ENCODE peak calls at places on chromosomes 3 and 15, in nine cellular contexts. R is fibroblast of lung; T is Peyer's patch; Q is CD4-positive, CD25-positive, alpha-beta regulatory T cell; F is mucosa of descending colon; V is IMR-90; Y is endothelial cell of umbilical vein; I is WERI-Rb-1; M is mesendoderm. E is an unnamed sample.
A peak's percentile ranks its signal among the peaks of the same experiment; 100 is the strongest.

GRCh38 chr3:31248619-31248992 is 284.1 kb upstream of the STT3B start:
- DNase-seq in T (no peak), M (no peak), I (no peak), F (no peak), R (no peak), Y (no peak), Q (no peak), V (no peak), E (no peak)

GRCh38 chr3:65914032-65914739 is 124.5 kb downstream of the MAGI1 start:
- DNase-seq in V (no peak), M (peak; percentile 53), I (no peak), T (no peak), Y (peak; percentile 34), F (peak; percentile 17), Q (no peak), R (no peak), E (no peak)

GRCh38 chr3:47863391-47864128 is 60.6 kb downstream of the DHX30 start:
- DNase-seq in T (no peak), R (no peak), Q (no peak), Y (no peak), F (no peak), V (no peak), M (no peak), I (no peak), E (no peak)

GRCh38 chr3:54235998-54236397 is 113.6 kb downstream of the CACNA2D3 start:
- DNase-seq in T (no peak), F (no peak), Y (no peak), Q (no peak), R (no peak), I (no peak), V (no peak), M (no peak), E (no peak)

GRCh38 chr3:195114786-195115597 is 156.0 kb downstream of the XXYLT1 start:
- DNase-seq in Y (no peak), I (no peak), R (no peak), Q (no peak), V (no peak), M (no peak), T (no peak), F (no peak), E (no peak)

GRCh38 chr3:40841131-40841530 is 316.4 kb downstream of the ZNF621 start:
- DNase-seq in R (no peak), Y (no peak), I (no peak), V (no peak), Q (no peak), T (no peak), M (no peak), F (no peak), E (no peak)

GRCh38 chr3:132417695-132418520 is 606 bp downstream of the DNAJC13 start:
- DNase-seq in V (peak; percentile 58), Q (peak; percentile 80), M (peak; percentile 69), F (peak; percentile 83), T (peak; percentile 77), Y (peak; percentile 86), R (peak; percentile 77), I (peak; percentile 83), E (peak; percentile 69)

GRCh38 chr3:42014949-42015533 is 53.1 kb upstream of the ULK4 start:
- DNase-seq in T (peak; percentile 70), M (peak; percentile 55), Q (peak; percentile 33), V (no peak), Y (peak; percentile 66), R (no peak), F (peak; percentile 46), I (peak; percentile 86), E (peak; percentile 46)

GRCh38 chr15:28986108-28986507 is 100.3 kb downstream of the APBA2 start:
- DNase-seq in M (no peak), T (no peak), Y (no peak), V (no peak), R (no peak), Q (peak; percentile 7), I (no peak), F (no peak), E (no peak)

GRCh38 chr3:71219744-71220638 is 363.5 kb downstream of the FOXP1 start:
- DNase-seq in Q (peak; percentile 79), F (no peak), T (no peak), M (no peak), I (no peak), R (no peak), Y (no peak), V (no peak), E (no peak)

GRCh38 chr15:90035095-90035834 is 34.1 kb downstream of the ZNF710 start:
- DNase-seq in I (no peak), V (peak; percentile 62), Y (peak; percentile 66), T (peak; percentile 66), R (peak; percentile 80), M (peak; percentile 84), F (no peak), Q (no peak), E (peak; percentile 38)

GRCh38 chr3:187077085-187077484 is 62.2 kb downstream of the RPL39L start:
- DNase-seq in V (no peak), Y (no peak), M (no peak), R (no peak), F (no peak), Q (no peak), T (no peak), I (no peak), E (no peak)

GRCh38 chr15:80179025-80179759 is 26.4 kb downstream of the FAH start:
- DNase-seq in Y (peak; percentile 91), T (no peak), M (no peak), Q (no peak), V (peak; percentile 98), I (no peak), R (peak; percentile 93), F (no peak), E (peak; percentile 97)

GRCh38 chr3:126926684-126927404 is 56.1 kb upstream of the PLXNA1 start:
- DNase-seq in Y (peak; percentile 88), R (peak; percentile 92), M (no peak), I (no peak), V (peak; percentile 89), T (peak; percentile 60), F (peak; percentile 22), Q (no peak), E (peak; percentile 95)

GRCh38 chr15:85620321-85621044 is 174.2 kb downstream of the KLHL25 start:
- DNase-seq in Q (no peak), M (no peak), I (no peak), F (no peak), V (peak; percentile 73), T (no peak), R (peak; percentile 83), Y (peak; percentile 54), E (peak; percentile 93)

GRCh38 chr3:100044369-100044768 is 69.9 kb downstream of the FILIP1L start:
- DNase-seq in M (no peak), Y (no peak), R (no peak), V (no peak), I (no peak), T (no peak), Q (no peak), F (no peak), E (no peak)

GRCh38 chr3:100046986-100047385 is 67.3 kb downstream of the FILIP1L start:
- DNase-seq in T (no peak), Q (no peak), F (no peak), I (no peak), V (no peak), M (no peak), R (no peak), Y (no peak), E (no peak)

GRCh38 chr3:100047455-100048141 is 66.7 kb downstream of the FILIP1L start:
- DNase-seq in I (no peak), V (peak; percentile 97), R (peak; percentile 99), M (no peak), F (peak; percentile 37), Q (peak; percentile 24), Y (peak; percentile 58), T (peak; percentile 72), E (peak; percentile 94)

GRCh38 chr3:100045696-100046095 is 68.6 kb downstream of the FILIP1L start:
- DNase-seq in R (peak; percentile 99), F (peak; percentile 43), V (peak; percentile 99), I (no peak), T (peak; percentile 72), Y (no peak), M (peak; percentile 72), Q (no peak), E (peak; percentile 99)

GRCh38 chr3:100048248-100048647 is 66.1 kb downstream of the FILIP1L start:
- DNase-seq in T (no peak), Q (no peak), R (no peak), I (no peak), Y (no peak), M (no peak), F (no peak), V (no peak), E (no peak)
- H3K4me3 ChIP-seq in T (peak overlapping the region; percentile 31), Q (no peak overlapping the region), R (no peak overlapping the region), I (no peak overlapping the region), Y (no peak overlapping the region), M (no peak overlapping the region), F (no peak overlapping the region), V (no peak overlapping the region), E (no peak overlapping the region)

GRCh38 chr3:172317984-172318383 is 130.3 kb downstream of the GHSR start:
- DNase-seq in Y (peak; percentile 94), V (peak; percentile 96), T (no peak), F (peak; percentile 63), R (peak; percentile 96), I (peak; percentile 93), M (peak; percentile 73), Q (no peak), E (peak; percentile 96)
- H3K4me3 ChIP-seq in Y (no peak overlapping the region), V (no peak overlapping the region), T (no peak overlapping the region), F (no peak overlapping the region), R (no peak overlapping the region), I (no peak overlapping the region), M (no peak overlapping the region), Q (no peak overlapping the region), E (no peak overlapping the region)

GRCh38 chr3:20668411-20668810 is 482.4 kb upstream of the SGO1 start:
- DNase-seq in Q (no peak), I (peak; percentile 39), M (peak; percentile 87), R (peak; percentile 54), V (no peak), T (no peak), Y (peak; percentile 45), F (no peak), E (peak; percentile 39)

GRCh38 chr3:20669675-20670074 is 483.7 kb upstream of the SGO1 start:
- DNase-seq in T (no peak), Q (no peak), F (no peak), V (no peak), M (no peak), I (no peak), Y (no peak), R (no peak), E (no peak)

GRCh38 chr3:20669184-20669583 is 483.2 kb upstream of the SGO1 start:
- DNase-seq in Q (no peak), V (no peak), Y (no peak), T (no peak), M (no peak), R (peak; percentile 68), F (no peak), I (no peak), E (no peak)

DNA sequence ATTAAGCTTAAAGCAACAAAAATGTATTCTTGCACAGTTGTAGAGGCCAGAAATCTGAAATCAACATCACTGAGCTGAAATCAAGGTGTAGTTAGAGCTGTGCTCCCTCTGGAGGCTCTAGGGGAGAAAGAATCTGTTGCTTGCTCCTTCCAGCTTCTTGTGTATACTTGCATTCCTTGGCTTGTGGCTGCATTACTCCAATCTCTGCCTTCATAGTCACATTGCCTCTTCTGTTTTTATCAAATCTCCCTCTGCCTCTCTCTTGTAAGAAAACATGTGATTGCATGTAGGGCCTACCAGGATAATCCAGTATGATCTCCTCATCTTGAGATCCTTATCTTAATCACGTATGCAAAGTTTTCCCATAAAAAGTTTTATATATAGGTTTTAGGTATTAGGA is 487.9 kb upstream of the SGO1 start:
- DNase-seq in T (no peak), F (no peak), Q (no peak), R (no peak), Y (no peak), M (no peak), V (no peak), I (no peak), E (no peak)
- H3K4me3 ChIP-seq in T (no peak overlapping the region), F (no peak overlapping the region), Q (no peak overlapping the region), R (no peak overlapping the region), Y (no peak overlapping the region), M (no peak overlapping the region), V (no peak overlapping the region), I (no peak overlapping the region), E (no peak overlapping the region)

GRCh38 chr3:130850044-130850797 is 43.7 kb upstream of the ATP2C1 start:
- DNase-seq in M (peak; percentile 8), Q (peak; percentile 66), T (no peak), F (no peak), I (no peak), Y (no peak), R (peak; percentile 97), V (peak; percentile 46), E (peak; percentile 62)
- H3K4me3 ChIP-seq in M (no peak overlapping the region), Q (peak overlapping the region; percentile 83), T (no peak overlapping the region), F (no peak overlapping the region), I (no peak overlapping the region), Y (no peak overlapping the region), R (no peak overlapping the region), V (no peak overlapping the region), E (no peak overlapping the region)

E was measured in fibroblast of mammary gland.